ENCODE peak calls at places on chromosomes 11 and 22, in five cellular contexts. V is GM10248, Y is PC-9, A is progenitor cell of endocrine pancreas, N is Calu3. X is an unnamed sample.

GRCh38 chr22:50508897-50509296 is 873 bp downstream of the NCAPH2 start:
- DNase-seq in A (no peak), N (no peak), Y (no peak), V (no peak), X (no peak)

GRCh38 chr11:8794126-8794525 is 111.5 kb downstream of the RPL27A start:
- DNase-seq in A (no peak), Y (no peak), V (no peak), N (no peak), X (no peak)

GRCh38 chr22:17108256-17109112 is 12.7 kb downstream of the TMEM121B start:
- DNase-seq in N (no peak), Y (no peak), A (no peak), V (no peak), X (no peak)

GRCh38 chr11:74634537-74634936 is 42.2 kb downstream of the POLD3 start:
- DNase-seq in A (no peak), V (no peak), N (peak), Y (peak), X (no peak)

GRCh38 chr22:21916309-21916918 is 36.2 kb downstream of the PPM1F start:
- DNase-seq in N (no peak), A (no peak), V (no peak), Y (no peak), X (no peak)

GRCh38 chr11:132840220-132840619 is 692.1 kb downstream of the OPCML start:
- DNase-seq in A (no peak), N (no peak), V (no peak), Y (no peak), X (no peak)

GRCh38 chr11:135027461-135027860 is 615.4 kb upstream of the B3GAT1 start:
- DNase-seq in N (no peak), V (peak), A (peak), Y (peak), X (peak)

GRCh38 chr11:116861539-116861938 is 24.1 kb upstream of the APOA1 start:
- DNase-seq in N (no peak), V (no peak), A (no peak), Y (no peak), X (no peak)

GRCh38 chr11:73285721-73286120 is 13.6 kb downstream of the P2RY6 start:
- DNase-seq in V (no peak), A (no peak), Y (no peak), N (no peak), X (no peak)

GRCh38 chr11:62133328-62134065 is 9.7 kb downstream of the INCENP start:
- DNase-seq in V (no peak), Y (no peak), N (no peak), A (no peak), X (no peak)

GRCh38 chr22:34998921-34999320 is 67.0 kb upstream of the ISX start:
- DNase-seq in N (no peak), V (no peak), A (no peak), Y (no peak), X (no peak)

GRCh38 chr22:41355895-41356294 is 25.8 kb upstream of the TEF start:
- DNase-seq in A (no peak), N (no peak), Y (no peak), V (no peak), X (no peak)

GRCh38 chr22:32202539-32203180 is 2.2 kb downstream of the RFPL2 start:
- DNase-seq in N (peak), Y (peak), V (peak), A (peak), X (no peak)

GRCh38 chr11:17985517-17985916 is 27.3 kb downstream of the SERGEF start:
- DNase-seq in N (peak), A (no peak), Y (peak), V (no peak), X (no peak)

GRCh38 chr22:39375646-39376045 is 23.9 kb upstream of the TAB1 start:
- DNase-seq in V (no peak), Y (no peak), A (no peak), N (no peak), X (no peak)

GRCh38 chr11:726278-726915 is 20.4 kb downstream of the EPS8L2 start:
- DNase-seq in A (peak), V (peak), N (no peak), Y (peak), X (peak)

GRCh38 chr11:3808846-3809623 is 675 bp downstream of the PGAP2 start:
- DNase-seq in Y (peak), A (no peak), N (peak), V (peak), X (peak)
- TF ChIP-seq CTCF in Y (peak), A (peak), N (peak), V (peak), X (peak)

GRCh38 chr22:25403752-25404471 is 160.6 kb upstream of the GRK3 start:
- DNase-seq in N (no peak), V (peak), Y (no peak), A (no peak), X (peak)

GRCh38 chr22:25404556-25404922 is 159.9 kb upstream of the GRK3 start:
- DNase-seq in A (no peak), Y (no peak), N (peak), V (peak), X (no peak)

GRCh38 chr22:25405854-25406509 is 158.5 kb upstream of the GRK3 start:
- DNase-seq in A (no peak), V (no peak), N (no peak), Y (no peak), X (no peak)

GRCh38 chr22:25406510-25407210 is 157.8 kb upstream of the GRK3 start:
- DNase-seq in N (no peak), V (no peak), A (no peak), Y (no peak), X (no peak)

DNA sequence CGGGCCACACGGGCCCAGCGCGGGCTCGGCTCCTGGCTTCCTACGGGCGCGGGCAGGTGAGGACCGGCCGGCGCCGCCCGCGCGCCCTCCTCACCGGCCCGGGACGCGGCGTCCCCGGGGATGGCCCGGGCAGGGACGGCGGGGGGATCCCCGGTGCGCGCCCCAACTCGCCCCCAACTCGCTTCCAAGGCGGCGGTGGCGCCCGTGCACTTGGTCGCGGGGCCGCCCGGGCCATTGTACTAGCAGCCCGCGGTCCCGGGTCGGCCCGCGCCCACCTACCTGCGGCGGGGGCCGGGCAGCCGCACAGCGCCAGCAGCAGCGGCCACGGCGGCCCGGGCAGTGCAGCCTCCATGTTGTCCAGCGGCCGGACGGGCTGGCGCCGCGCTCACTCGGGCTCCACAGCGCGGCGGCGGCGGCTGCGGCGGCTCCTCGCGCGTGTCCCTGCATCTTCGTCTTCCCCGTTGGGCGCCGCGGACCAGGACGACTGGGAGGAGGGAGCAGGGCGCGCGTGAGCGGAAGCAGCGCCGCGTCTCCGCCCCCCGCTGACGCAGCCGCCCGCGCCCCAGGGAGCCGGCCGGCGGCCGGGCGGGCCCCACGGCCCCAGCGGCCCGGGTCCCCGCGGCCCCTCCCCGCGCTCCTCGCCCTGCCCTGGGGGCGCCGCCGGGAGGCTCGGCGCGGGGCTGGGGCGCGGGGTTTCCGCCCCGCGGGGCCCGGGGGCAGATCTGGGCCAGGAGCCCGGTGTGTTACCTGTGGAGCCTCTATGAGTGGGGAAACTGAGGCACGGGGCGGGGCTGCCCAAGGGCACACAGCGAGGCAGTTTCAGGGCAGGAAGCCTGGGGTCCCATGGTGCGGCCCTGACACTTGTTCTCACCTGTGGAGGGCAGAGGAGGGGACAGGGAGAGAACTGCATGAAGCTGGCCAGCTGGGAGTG is 159.3 kb upstream of the GRK3 start:
- DNase-seq in A (peak), N (peak), Y (peak), V (peak), X (peak)
- TF ChIP-seq CTCF in A (no peak), N (no peak), Y (no peak), V (no peak), X (no peak)

GRCh38 chr11:2825261-2825885 is 60.2 kb downstream of the CDKN1C start:
- DNase-seq in Y (peak), N (peak), V (no peak), A (no peak), X (no peak)
- TF ChIP-seq CTCF in Y (no peak), N (peak), V (no peak), A (no peak), X (no peak)

DNA sequence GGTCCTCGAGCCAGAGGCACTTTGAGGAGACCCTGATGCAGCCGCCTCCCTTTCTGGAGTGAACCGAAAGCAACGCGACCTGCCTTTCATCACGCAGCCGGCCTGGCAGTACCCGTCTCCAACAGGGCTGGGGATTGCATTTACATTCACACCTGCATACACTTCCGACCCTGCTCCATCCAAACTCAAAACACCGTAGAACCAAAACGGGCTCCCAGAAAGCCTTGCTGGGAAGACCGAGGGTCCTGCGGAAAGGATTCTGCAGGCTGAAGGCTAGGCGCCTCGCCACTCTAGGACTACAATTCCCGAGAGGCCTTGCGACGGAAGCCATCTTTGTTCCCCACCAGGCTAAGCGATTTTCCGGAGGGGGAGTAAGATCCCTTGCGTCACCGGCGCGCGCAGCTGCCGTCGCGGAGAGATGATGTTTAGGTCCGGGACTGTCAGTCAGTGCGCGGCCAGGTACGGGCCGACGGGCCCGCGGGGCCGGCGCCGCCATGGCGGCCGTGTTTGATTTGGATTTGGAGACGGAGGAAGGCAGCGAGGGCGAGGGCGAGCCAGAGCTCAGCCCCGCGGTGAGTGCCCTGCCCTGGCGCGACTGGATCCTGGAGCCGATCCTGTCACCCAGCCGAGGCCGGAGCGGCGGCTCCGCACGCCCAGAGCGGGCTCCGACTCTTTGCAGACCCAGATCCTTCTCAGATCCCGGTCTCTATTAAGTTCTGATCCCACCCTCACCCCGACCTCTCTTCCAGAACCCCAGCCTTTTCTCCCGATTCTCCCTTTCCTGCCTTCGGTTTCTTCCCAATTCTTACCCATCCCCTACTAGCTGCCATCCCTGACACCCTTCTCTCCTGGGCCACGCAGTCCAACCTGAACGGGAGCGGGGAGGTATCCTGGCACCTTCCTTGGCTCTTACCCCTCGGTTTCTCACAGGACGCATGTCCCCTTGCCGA is at the start of gene RPS6KB2:
- DNase-seq in V (peak), N (peak), A (peak), Y (peak), X (peak)
- TF ChIP-seq CTCF in V (no peak), N (no peak), A (no peak), Y (no peak), X (no peak)

DNA sequence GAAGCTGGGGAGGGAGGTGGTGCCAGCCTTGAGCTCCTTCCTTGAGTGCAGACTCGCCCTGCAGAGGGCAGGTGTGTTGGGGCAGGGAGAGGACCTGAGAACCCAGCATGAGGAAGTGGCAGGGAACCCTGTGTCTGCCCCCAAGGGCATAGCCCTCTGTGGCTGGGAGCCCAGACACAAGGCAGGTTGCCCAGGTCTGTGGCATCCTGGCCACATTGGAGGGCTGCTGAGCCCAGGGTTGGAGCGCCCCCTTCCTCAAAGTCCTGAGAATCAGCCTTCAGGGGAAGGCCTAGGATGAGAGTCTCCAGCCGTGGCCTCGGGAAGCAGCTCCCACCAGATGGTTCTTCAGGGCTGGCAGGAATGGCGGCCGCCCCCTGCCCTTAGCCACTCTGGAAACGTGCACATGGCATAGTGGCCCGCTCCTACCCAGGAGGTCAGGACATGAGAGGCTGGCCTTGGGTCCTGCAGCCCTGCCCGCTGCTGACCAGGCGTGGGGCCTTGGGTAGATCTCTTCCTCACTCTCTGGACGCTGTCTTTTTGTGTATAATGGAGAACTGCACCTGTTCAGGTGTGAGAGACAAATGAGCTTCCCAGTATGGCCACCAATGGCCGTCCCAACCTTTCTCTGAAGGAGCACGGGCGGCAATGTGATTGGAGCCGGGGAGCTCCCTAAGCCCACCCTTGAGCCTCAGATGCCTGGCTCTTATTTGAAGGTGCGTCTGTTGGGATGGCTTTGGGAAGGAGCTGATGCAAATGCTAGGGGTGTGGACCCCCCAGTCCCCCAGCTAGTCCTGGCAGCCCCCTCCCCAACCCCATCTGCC is 4.5 kb upstream of the CDC42BPG start:
- DNase-seq in A (no peak), Y (peak), V (no peak), N (peak), X (no peak)
- TF ChIP-seq CTCF in A (no peak), Y (no peak), V (peak), N (peak), X (peak)

GRCh38 chr11:63536669-63537292 is at the start of gene PLAAT4:
- DNase-seq in V (peak), A (no peak), N (peak), Y (peak), X (peak)
- TF ChIP-seq CTCF in V (no peak), A (no peak), N (no peak), Y (no peak), X (no peak)

GRCh38 chr11:12245091-12245490 is 132.3 kb upstream of the PARVA start:
- DNase-seq in N (no peak), Y (no peak), A (no peak), V (no peak), X (no peak)
- TF ChIP-seq CTCF in N (no peak), Y (no peak), A (no peak), V (no peak), X (no peak)

X was measured in GM20000.